ENCODE peak calls at places on chromosomes 16 and 17, in nine cellular contexts. F, Q, U, Z, I, V, M, D and P are unnamed samples.

GRCh38 chr17:7809086-7809790 is 24.8 kb upstream of the KDM6B start:
- DNase-seq in M (no peak), V (no peak), I (no peak), D (no peak), U (no peak), F (no peak), Q (no peak), Z (no peak), P (peak; percentile 10)

GRCh38 chr17:10328206-10328605 is 44.6 kb downstream of the MYH13 start:
- DNase-seq in V (no peak), U (no peak), D (no peak), M (no peak), F (no peak), I (no peak), Q (no peak), Z (no peak), P (no peak)

GRCh38 chr16:89031715-89032659 is 55.0 kb upstream of the CBFA2T3 start:
- DNase-seq in V (no peak), D (no peak), Q (peak; percentile 44), F (no peak), M (peak; percentile 49), Z (no peak), U (no peak), I (no peak), P (no peak)

GRCh38 chr17:82424001-82424862 is 5.8 kb upstream of the OGFOD3 start:
- DNase-seq in Z (peak; percentile 72), F (no peak), U (peak; percentile 56), V (peak; percentile 61), M (peak; percentile 81), D (peak; percentile 36), I (peak; percentile 32), Q (peak; percentile 95), P (no peak)

GRCh38 chr16:49281843-49282642 is 405 bp upstream of the CBLN1 start:
- DNase-seq in U (peak; percentile 55), Z (no peak), F (peak; percentile 91), Q (peak; percentile 99), V (peak; percentile 54), I (peak; percentile 16), D (no peak), M (peak; percentile 97), P (no peak)

GRCh38 chr16:57389087-57389468 is 15.5 kb upstream of the CCL17 start:
- DNase-seq in F (no peak), D (no peak), Q (no peak), I (no peak), Z (no peak), U (no peak), M (no peak), V (no peak), P (no peak)

GRCh38 chr17:78019367-78019975 is 61.0 kb downstream of the TNRC6C start:
- DNase-seq in U (peak; percentile 65), V (peak; percentile 55), M (peak; percentile 49), D (peak; percentile 33), Z (peak; percentile 53), F (no peak), I (peak; percentile 62), Q (no peak), P (no peak)

GRCh38 chr16:1538804-1539520 is 5.5 kb downstream of the TMEM204 start:
- DNase-seq in F (no peak), M (peak; percentile 35), V (no peak), U (no peak), D (no peak), Q (peak; percentile 85), I (no peak), Z (no peak), P (no peak)

GRCh38 chr16:600781-601180 is 10.9 kb downstream of the RAB40C start:
- DNase-seq in Z (peak; percentile 45), F (no peak), U (peak; percentile 21), I (no peak), M (peak; percentile 39), V (no peak), D (no peak), Q (peak; percentile 91), P (no peak)

GRCh38 chr16:87457724-87458423 is 35.0 kb downstream of the ZCCHC14 start:
- DNase-seq in V (peak; percentile 99), Q (peak; percentile 98), M (no peak), D (peak; percentile 97), F (no peak), Z (no peak), I (peak; percentile 99), U (peak; percentile 87), P (peak; percentile 99)

GRCh38 chr17:49630113-49630900 is 47.6 kb downstream of the SPOP start:
- DNase-seq in U (no peak), Z (no peak), V (no peak), F (no peak), D (no peak), Q (no peak), I (no peak), M (no peak), P (no peak)

GRCh38 chr17:40819528-40820125 is 2.8 kb downstream of the KRT10 start:
- DNase-seq in V (peak; percentile 42), D (no peak), Z (peak; percentile 28), M (no peak), Q (peak; percentile 56), I (peak; percentile 20), U (peak; percentile 27), F (no peak), P (no peak)

GRCh38 chr17:8287651-8288335 is 677 bp upstream of the RANGRF start:
- DNase-seq in M (no peak), F (peak; percentile 45), U (no peak), Q (no peak), Z (no peak), V (no peak), D (no peak), I (no peak), P (no peak)

GRCh38 chr16:2874032-2874431 is 9.0 kb upstream of the FLYWCH2 start:
- DNase-seq in D (no peak), Q (no peak), I (no peak), Z (no peak), V (no peak), M (no peak), U (no peak), F (no peak), P (no peak)

GRCh38 chr17:29136998-29137730 is 43.0 kb downstream of the MYO18A start:
- DNase-seq in U (no peak), V (peak; percentile 80), Z (no peak), M (no peak), Q (peak; percentile 95), I (peak; percentile 79), F (no peak), D (no peak), P (no peak)

GRCh38 chr17:82366749-82367148 is 4.8 kb upstream of the UTS2R start:
- DNase-seq in I (no peak), U (no peak), Q (peak; percentile 11), V (no peak), D (no peak), F (no peak), M (no peak), Z (no peak), P (no peak)

GRCh38 chr16:842061-842476 is 41.5 kb upstream of the GNG13 start:
- DNase-seq in M (no peak), U (peak; percentile 14), Q (peak; percentile 66), F (peak; percentile 50), V (peak; percentile 7), Z (no peak), D (no peak), I (peak; percentile 8), P (no peak)

GRCh38 chr17:53428913-53429312 is 393.8 kb upstream of the KIF2B start:
- DNase-seq in Q (no peak), I (no peak), V (no peak), D (no peak), Z (no peak), M (no peak), F (no peak), U (no peak), P (no peak)

GRCh38 chr16:81652798-81653505 is 126.1 kb upstream of the PLCG2 start:
- DNase-seq in U (no peak), I (no peak), Z (no peak), V (no peak), M (no peak), F (peak; percentile 34), D (no peak), Q (no peak), P (no peak)

GRCh38 chr16:58518083-58518979 is 3.0 kb downstream of the SETD6 start:
- DNase-seq in I (no peak), U (no peak), Z (no peak), F (no peak), Q (peak; percentile 68), D (no peak), M (no peak), V (no peak), P (no peak)
- H3K4me3 ChIP-seq in I (no peak overlapping the region), U (no peak overlapping the region), Z (no peak overlapping the region), F (no peak overlapping the region), Q (no peak overlapping the region), D (no peak overlapping the region), M (no peak overlapping the region), V (no peak overlapping the region), P (no peak overlapping the region)

GRCh38 chr16:21614896-21615295 is 15.5 kb downstream of the METTL9 start:
- DNase-seq in Z (no peak), M (no peak), I (no peak), D (no peak), V (no peak), F (no peak), Q (no peak), U (no peak), P (no peak)
- TF ChIP-seq CTCF in Z (peak; percentile 31), M (peak; percentile 71), I (no peak), D (peak; percentile 24), V (no peak), F (no peak), Q (peak; percentile 16), U (no peak), P (no peak)

DNA sequence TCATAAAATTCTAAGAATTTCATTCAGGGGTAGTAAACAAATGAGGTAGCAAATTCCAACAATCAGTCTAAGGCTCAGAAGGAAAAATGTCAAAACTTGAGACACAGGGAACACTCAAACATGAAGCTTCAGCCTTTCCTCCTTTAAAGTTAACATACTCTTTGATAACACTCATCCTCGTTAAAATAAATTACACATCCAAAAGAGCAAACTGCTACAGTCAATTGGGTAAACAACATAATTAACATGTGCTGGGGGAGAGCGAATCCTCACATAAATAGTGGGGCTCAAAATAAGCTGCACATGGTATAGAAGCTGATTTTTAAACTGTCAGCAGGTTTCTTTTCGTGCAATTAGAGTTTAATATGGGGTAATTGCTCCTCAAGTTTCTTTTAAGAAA is 12.9 kb downstream of the GRB2 start:
- DNase-seq in I (no peak), Z (no peak), D (no peak), U (no peak), Q (no peak), V (no peak), M (no peak), F (no peak), P (no peak)
- H3K4me3 ChIP-seq in I (peak overlapping the region; percentile 77), Z (peak overlapping the region; percentile 94), D (no peak overlapping the region), U (peak overlapping the region; percentile 72), Q (peak overlapping the region; percentile 78), V (peak overlapping the region; percentile 85), M (no peak overlapping the region), F (no peak overlapping the region), P (peak overlapping the region; percentile 1)

DNA sequence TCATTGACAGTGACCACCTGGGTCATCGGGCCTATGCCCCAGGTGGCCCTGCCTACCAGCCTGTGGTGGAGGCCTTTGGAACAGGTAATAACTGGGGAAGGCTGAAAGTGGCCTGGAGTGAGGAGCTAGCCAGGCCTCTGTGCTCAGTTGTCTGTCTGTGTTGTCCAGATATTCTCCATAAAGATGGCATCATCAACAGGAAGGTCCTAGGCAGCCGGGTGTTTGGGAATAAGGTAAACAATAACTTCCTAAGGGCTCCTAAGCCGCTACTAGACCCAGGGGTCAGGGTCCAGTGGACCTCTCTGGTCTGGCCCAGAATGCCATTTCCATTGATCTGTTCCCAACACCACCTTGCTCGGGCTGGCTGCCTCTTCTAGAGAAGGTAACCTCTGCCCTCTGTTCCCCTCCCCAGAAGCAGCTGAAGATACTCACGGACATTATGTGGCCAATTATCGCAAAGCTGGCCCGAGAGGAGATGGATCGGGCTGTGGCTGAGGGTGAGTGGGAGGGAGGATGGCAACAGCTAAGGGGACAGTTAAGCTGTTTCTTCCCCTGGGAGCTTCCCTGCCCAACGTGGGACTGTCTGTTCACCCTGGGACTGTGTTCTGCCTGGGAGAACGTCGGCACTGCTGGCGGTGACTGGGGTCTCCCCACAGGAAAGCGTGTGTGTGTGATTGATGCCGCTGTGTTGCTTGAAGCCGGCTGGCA is 1.9 kb upstream of the MLX start:
- DNase-seq in Q (peak; percentile 37), V (no peak), D (no peak), F (no peak), Z (peak; percentile 85), M (no peak), U (no peak), I (no peak), P (no peak)
- TF ChIP-seq CTCF in Q (no peak), V (no peak), D (no peak), F (no peak), Z (no peak), M (no peak), U (no peak), I (no peak), P (no peak)